ENCODE peak calls at places on chromosomes 6 and 20, in four cellular contexts. U, N, K and V are unnamed samples.

GRCh38 chr6:20038805-20039204 is 173.5 kb downstream of the MBOAT1 start:
- DNase-seq in U (no peak), N (no peak), K (no peak), V (no peak)

GRCh38 chr6:118908441-118908840 is 14.5 kb downstream of the ASF1A start:
- DNase-seq in U (no peak), N (no peak), K (no peak), V (no peak)

GRCh38 chr6:6766230-6766905 is 177.8 kb downstream of the LY86 start:
- DNase-seq in U (no peak), N (no peak), K (no peak), V (no peak)

GRCh38 chr6:124970243-124970642 is 8.0 kb downstream of the RNF217 start:
- DNase-seq in U (no peak), N (no peak), K (no peak), V (no peak)

GRCh38 chr6:99458319-99458718 is 33.2 kb upstream of the PNISR start:
- DNase-seq in U (peak; percentile 47), N (no peak), K (no peak), V (peak; percentile 17)

GRCh38 chr20:13515291-13515690 is 123.4 kb downstream of the TASP1 start:
- DNase-seq in U (no peak), N (no peak), K (no peak), V (no peak)

GRCh38 chr6:150721411-150722266 is 122.0 kb downstream of the PLEKHG1 start:
- DNase-seq in U (no peak), N (no peak), K (no peak), V (no peak)

GRCh38 chr6:75504902-75505233 is 11.3 kb upstream of the FILIP1 start:
- DNase-seq in U (no peak), N (no peak), K (no peak), V (no peak)

GRCh38 chr6:3755637-3756515 is 4.4 kb upstream of the PXDC1 start:
- DNase-seq in U (no peak), N (no peak), K (no peak), V (no peak)

GRCh38 chr6:1611322-1611571 is 1.5 kb downstream of the FOXC1 start:
- DNase-seq in U (no peak), N (no peak), K (peak; percentile 53), V (no peak)

GRCh38 chr6:79608334-79609224 is 22.6 kb upstream of the SH3BGRL2 start:
- DNase-seq in U (peak; percentile 96), N (no peak), K (no peak), V (no peak)

GRCh38 chr20:10591956-10592521 is 81.8 kb downstream of the JAG1 start:
- DNase-seq in U (no peak), N (no peak), K (no peak), V (no peak)

GRCh38 chr6:111061493-111061892 is 25.8 kb upstream of the SLC16A10 start:
- DNase-seq in U (no peak), N (no peak), K (no peak), V (no peak)

GRCh38 chr6:163860194-163861081 is 445.9 kb downstream of the QKI start:
- DNase-seq in U (no peak), N (no peak), K (no peak), V (no peak)

GRCh38 chr6:113169484-113169883 is 687.7 kb upstream of the MARCKS start:
- DNase-seq in U (no peak), N (no peak), K (no peak), V (no peak)

GRCh38 chr6:69489970-69490369 is 306.8 kb downstream of the LMBRD1 start:
- DNase-seq in U (no peak), N (no peak), K (no peak), V (no peak)

GRCh38 chr6:72561629-72562028 is 60.2 kb upstream of the KCNQ5 start:
- DNase-seq in U (no peak), N (no peak), K (no peak), V (peak; percentile 67)

GRCh38 chr6:147806697-147807096 is 298.2 kb downstream of the SAMD5 start:
- DNase-seq in U (no peak), N (no peak), K (no peak), V (no peak)